ENCODE peak calls at places on chromosomes 12 and 14, in seven cellular contexts. B, O, G, L, W, S and Z are unnamed samples.

GRCh38 chr12:115464008-115464672 is 780.2 kb upstream of the TBX3 start:
- DNase-seq in B (no peak), O (no peak), G (no peak), L (peak; percentile 71), W (no peak), S (no peak), Z (no peak)

GRCh38 chr12:67237231-67237630 is 31.9 kb upstream of the CAND1 start:
- DNase-seq in B (no peak), O (no peak), G (no peak), L (no peak), W (no peak), S (no peak), Z (no peak)

GRCh38 chr14:31510222-31510621 is 22.4 kb upstream of the GPR33 start:
- DNase-seq in B (no peak), O (no peak), G (no peak), L (no peak), W (no peak), S (no peak), Z (peak; percentile 22)

GRCh38 chr12:55681142-55682077 is 26.3 kb downstream of the ITGA7 start:
- DNase-seq in B (no peak), O (peak; percentile 82), G (peak; percentile 62), L (no peak), W (no peak), S (peak; percentile 85), Z (peak; percentile 76)

GRCh38 chr12:117595751-117596150 is 234.3 kb upstream of the NOS1 start:
- DNase-seq in B (no peak), O (no peak), G (no peak), L (no peak), W (no peak), S (no peak), Z (no peak)

GRCh38 chr14:99138999-99139865 is 132.8 kb downstream of the BCL11B start:
- DNase-seq in B (no peak), O (no peak), G (no peak), L (no peak), W (no peak), S (no peak), Z (no peak)

GRCh38 chr12:103495783-103496456 is at the start of gene C12orf42:
- DNase-seq in B (peak; percentile 41), O (no peak), G (peak; percentile 14), L (no peak), W (peak; percentile 30), S (peak; percentile 21), Z (no peak)

GRCh38 chr14:69096766-69097475 is 56.0 kb downstream of the DCAF5 start:
- DNase-seq in B (no peak), O (no peak), G (peak; percentile 30), L (no peak), W (no peak), S (no peak), Z (no peak)

GRCh38 chr12:120514002-120514401 is 15.0 kb downstream of the COQ5 start:
- DNase-seq in B (no peak), O (no peak), G (no peak), L (no peak), W (no peak), S (no peak), Z (no peak)

GRCh38 chr14:26966942-26967341 is 369.1 kb upstream of the NOVA1 start:
- DNase-seq in B (no peak), O (no peak), G (no peak), L (peak; percentile 5), W (peak; percentile 71), S (no peak), Z (no peak)

GRCh38 chr14:24132061-24132685 is 1.7 kb downstream of the FITM1 start:
- DNase-seq in B (no peak), O (peak; percentile 90), G (no peak), L (no peak), W (no peak), S (no peak), Z (no peak)

GRCh38 chr12:55728185-55728931 is 451 bp downstream of the CD63 start:
- DNase-seq in B (no peak), O (peak; percentile 87), G (peak; percentile 84), L (peak; percentile 75), W (peak; percentile 76), S (peak; percentile 81), Z (peak; percentile 75)

GRCh38 chr14:79091381-79091963 is 921.3 kb downstream of the NRXN3 start:
- DNase-seq in B (no peak), O (no peak), G (no peak), L (no peak), W (no peak), S (no peak), Z (no peak)

GRCh38 chr12:87509233-87509820 is 519.9 kb downstream of the C12orf50 start:
- DNase-seq in B (no peak), O (no peak), G (no peak), L (no peak), W (no peak), S (no peak), Z (peak; percentile 56)

GRCh38 chr12:53701518-53702264 is 25.6 kb downstream of the CALCOCO1 start:
- DNase-seq in B (peak; percentile 46), O (peak; percentile 80), G (peak; percentile 89), L (peak; percentile 80), W (peak; percentile 88), S (peak; percentile 84), Z (peak; percentile 81)

GRCh38 chr12:45204757-45205156 is 11.1 kb upstream of the ANO6 start:
- DNase-seq in B (no peak), O (no peak), G (no peak), L (no peak), W (no peak), S (no peak), Z (peak; percentile 26)

GRCh38 chr14:87935081-87935828 is 57.7 kb downstream of the GALC start:
- DNase-seq in B (no peak), O (no peak), G (no peak), L (no peak), W (no peak), S (no peak), Z (no peak)

GRCh38 chr12:8828514-8829127 is 6.2 kb downstream of the A2ML1 start:
- DNase-seq in B (no peak), O (no peak), G (no peak), L (no peak), W (no peak), S (no peak), Z (no peak)

GRCh38 chr14:101557811-101558738 is 3.2 kb upstream of the DIO3 start:
- DNase-seq in B (no peak), O (peak; percentile 67), G (no peak), L (no peak), W (peak; percentile 68), S (peak; percentile 26), Z (no peak)

GRCh38 chr12:79251356-79251755 is 386.8 kb downstream of the SYT1 start:
- DNase-seq in B (no peak), O (no peak), G (no peak), L (no peak), W (no peak), S (no peak), Z (no peak)

GRCh38 chr12:89783321-89784060 is 74.9 kb upstream of the ATP2B1 start:
- DNase-seq in B (no peak), O (no peak), G (no peak), L (no peak), W (no peak), S (no peak), Z (peak; percentile 49)

GRCh38 chr14:51258280-51258679 is 18.2 kb downstream of the TMX1 start:
- DNase-seq in B (no peak), O (no peak), G (no peak), L (no peak), W (no peak), S (no peak), Z (no peak)

GRCh38 chr12:104011265-104011664 is 38.7 kb downstream of the GLT8D2 start:
- DNase-seq in B (no peak), O (no peak), G (no peak), L (no peak), W (no peak), S (no peak), Z (no peak)

GRCh38 chr14:92793709-92794546 is at the start of gene GOLGA5:
- DNase-seq in B (peak; percentile 82), O (peak; percentile 99), G (peak; percentile 99), L (peak; percentile 98), W (peak; percentile 95), S (peak; percentile 99), Z (peak; percentile 98)
- TF ChIP-seq POLR2A in B (peak; percentile 77), O (peak; percentile 82), G (peak; percentile 84), L (peak; percentile 84), W (peak; percentile 41), S (peak; percentile 83), Z (peak; percentile 75)

DNA sequence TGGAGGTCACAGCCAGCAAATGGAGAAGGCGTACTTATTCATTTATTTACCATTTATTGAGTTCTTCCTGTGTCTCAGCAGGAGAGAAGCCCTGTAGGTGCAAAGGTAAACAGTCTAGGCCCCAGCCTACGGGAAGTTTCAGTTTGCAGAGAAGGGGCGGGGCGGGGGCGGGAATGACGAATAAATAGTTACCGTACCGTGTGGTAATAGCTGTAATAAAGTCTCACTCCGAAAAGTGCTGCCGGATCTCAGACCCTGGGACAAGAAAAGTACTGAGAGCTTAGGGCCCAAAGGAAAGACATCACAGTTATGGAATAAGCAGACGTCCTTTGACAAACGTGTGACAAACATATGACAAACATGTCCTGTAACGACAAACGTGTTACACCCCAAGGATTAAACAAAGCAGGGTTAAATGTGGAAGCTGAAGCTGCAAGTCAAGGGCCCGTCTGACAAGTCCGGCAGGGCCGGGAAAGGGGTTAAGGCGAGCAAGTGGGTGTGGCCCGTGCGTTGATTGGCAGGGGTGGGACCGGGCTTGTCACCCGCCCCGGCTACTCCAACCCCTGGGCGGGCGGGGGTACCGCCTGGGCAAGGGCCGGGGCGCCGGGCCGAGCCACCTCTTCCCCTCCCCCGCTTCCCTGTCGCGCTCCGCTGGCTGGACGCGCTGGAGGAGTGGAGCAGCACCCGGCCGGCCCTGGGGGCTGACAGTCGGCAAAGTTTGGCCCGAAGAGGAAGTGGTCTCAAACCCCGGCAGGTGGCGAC is at the start of gene LRP10:
- DNase-seq in B (peak; percentile 76), O (peak; percentile 95), G (peak; percentile 96), L (peak; percentile 97), W (peak; percentile 89), S (peak; percentile 96), Z (peak; percentile 95)
- TF ChIP-seq POLR2A in B (peak; percentile 58), O (peak; percentile 87), G (peak; percentile 82), L (peak; percentile 93), W (peak; percentile 57), S (peak; percentile 92), Z (peak; percentile 39)

GRCh38 chr12:13173537-13173936 is 23.0 kb upstream of the EMP1 start:
- DNase-seq in B (peak; percentile 27), O (peak; percentile 29), G (peak; percentile 49), L (no peak), W (peak; percentile 79), S (peak; percentile 41), Z (peak; percentile 63)
- TF ChIP-seq POLR2A in B (no peak), O (no peak), G (no peak), L (no peak), W (no peak), S (no peak), Z (no peak)

GRCh38 chr14:104979758-104980591 is 1.8 kb upstream of the AHNAK2 start:
- DNase-seq in B (no peak), O (peak; percentile 91), G (peak; percentile 96), L (peak; percentile 58), W (no peak), S (no peak), Z (no peak)

GRCh38 chr14:104976198-104977007 is 1.8 kb downstream of the AHNAK2 start:
- DNase-seq in B (peak; percentile 90), O (peak; percentile 88), G (peak; percentile 91), L (peak; percentile 80), W (peak; percentile 73), S (peak; percentile 91), Z (peak; percentile 80)

GRCh38 chr14:104977008-104977680 is 1.0 kb downstream of the AHNAK2 start:
- DNase-seq in B (no peak), O (no peak), G (no peak), L (no peak), W (no peak), S (no peak), Z (no peak)

GRCh38 chr14:104978774-104979691 is 859 bp upstream of the AHNAK2 start:
- DNase-seq in B (no peak), O (no peak), G (no peak), L (no peak), W (no peak), S (no peak), Z (no peak)

GRCh38 chr14:104977681-104978647 is at the start of gene AHNAK2:
- DNase-seq in B (peak; percentile 60), O (peak; percentile 77), G (peak; percentile 87), L (peak; percentile 75), W (no peak), S (peak; percentile 79), Z (peak; percentile 81)
- TF ChIP-seq POLR2A in B (no peak), O (no peak), G (peak; percentile 47), L (peak; percentile 53), W (no peak), S (no peak), Z (no peak)